ENCODE peak calls at places on chromosomes 1 and 21, in eight cellular contexts. One of them, this sample, is unnamed.

GRCh38 chr1:36387141-36387949 is 1.6 kb upstream of the STK40 start:
- DNase-seq in body of pancreas: no peak
- DNase-seq in Caki2: no peak
- DNase-seq in D341Med: no peak
- DNase-seq in LoVo: no peak
- DNase-seq in stimulated activated CD4-positive, alpha-beta T cell treated with anti-CD3 and anti-CD28 coated beads, Interleukin-4, amount 100 ng/mL, for 48 hours: no peak
- DNase-seq in T-helper 2 cell: no peak
- DNase-seq in amniotic stem cell: peak
- DNase-seq in this sample: no peak

GRCh38 chr1:155596864-155597263 is 13.2 kb upstream of the MSTO1 start:
- DNase-seq in body of pancreas: no peak
- DNase-seq in Caki2: no peak
- DNase-seq in D341Med: no peak
- DNase-seq in LoVo: no peak
- DNase-seq in stimulated activated CD4-positive, alpha-beta T cell treated with anti-CD3 and anti-CD28 coated beads, Interleukin-4, amount 100 ng/mL, for 48 hours: no peak
- DNase-seq in T-helper 2 cell: no peak
- DNase-seq in amniotic stem cell: no peak
- DNase-seq in this sample: no peak

GRCh38 chr1:40495315-40495903 is 13.2 kb upstream of the EXO5 start:
- DNase-seq in body of pancreas: no peak
- DNase-seq in Caki2: peak
- DNase-seq in D341Med: no peak
- DNase-seq in LoVo: no peak
- DNase-seq in stimulated activated CD4-positive, alpha-beta T cell treated with anti-CD3 and anti-CD28 coated beads, Interleukin-4, amount 100 ng/mL, for 48 hours: no peak
- DNase-seq in T-helper 2 cell: no peak
- DNase-seq in amniotic stem cell: no peak
- DNase-seq in this sample: no peak

GRCh38 chr1:108028841-108029401 is 63.9 kb upstream of the VAV3 start:
- DNase-seq in body of pancreas: no peak
- DNase-seq in Caki2: no peak
- DNase-seq in D341Med: no peak
- DNase-seq in LoVo: no peak
- DNase-seq in stimulated activated CD4-positive, alpha-beta T cell treated with anti-CD3 and anti-CD28 coated beads, Interleukin-4, amount 100 ng/mL, for 48 hours: no peak
- DNase-seq in T-helper 2 cell: no peak
- DNase-seq in amniotic stem cell: no peak
- DNase-seq in this sample: no peak

GRCh38 chr1:9861371-9861770 is 37.6 kb upstream of the CLSTN1 start:
- DNase-seq in body of pancreas: no peak
- DNase-seq in Caki2: no peak
- DNase-seq in D341Med: peak
- DNase-seq in LoVo: no peak
- DNase-seq in stimulated activated CD4-positive, alpha-beta T cell treated with anti-CD3 and anti-CD28 coated beads, Interleukin-4, amount 100 ng/mL, for 48 hours: no peak
- DNase-seq in T-helper 2 cell: no peak
- DNase-seq in amniotic stem cell: no peak
- DNase-seq in this sample: no peak

GRCh38 chr21:33578959-33579542 is 9.4 kb downstream of the DONSON start:
- DNase-seq in body of pancreas: no peak
- DNase-seq in Caki2: peak
- DNase-seq in D341Med: no peak
- DNase-seq in LoVo: no peak
- DNase-seq in stimulated activated CD4-positive, alpha-beta T cell treated with anti-CD3 and anti-CD28 coated beads, Interleukin-4, amount 100 ng/mL, for 48 hours: no peak
- DNase-seq in T-helper 2 cell: no peak
- DNase-seq in amniotic stem cell: no peak
- DNase-seq in this sample: no peak

GRCh38 chr1:201254625-201255469 is 28.5 kb upstream of the PKP1 start:
- DNase-seq in body of pancreas: peak
- DNase-seq in Caki2: peak
- DNase-seq in D341Med: peak
- DNase-seq in LoVo: peak
- DNase-seq in stimulated activated CD4-positive, alpha-beta T cell treated with anti-CD3 and anti-CD28 coated beads, Interleukin-4, amount 100 ng/mL, for 48 hours: peak
- DNase-seq in T-helper 2 cell: peak
- DNase-seq in amniotic stem cell: no peak
- DNase-seq in this sample: no peak

GRCh38 chr1:39405358-39405757 is 86.1 kb upstream of the BMP8A start:
- DNase-seq in body of pancreas: no peak
- DNase-seq in Caki2: no peak
- DNase-seq in D341Med: no peak
- DNase-seq in LoVo: no peak
- DNase-seq in stimulated activated CD4-positive, alpha-beta T cell treated with anti-CD3 and anti-CD28 coated beads, Interleukin-4, amount 100 ng/mL, for 48 hours: no peak
- DNase-seq in T-helper 2 cell: no peak
- DNase-seq in amniotic stem cell: no peak
- DNase-seq in this sample: no peak

GRCh38 chr1:43944860-43945259 is 1.9 kb upstream of the IPO13 start:
- DNase-seq in body of pancreas: no peak
- DNase-seq in Caki2: no peak
- DNase-seq in D341Med: no peak
- DNase-seq in LoVo: no peak
- DNase-seq in stimulated activated CD4-positive, alpha-beta T cell treated with anti-CD3 and anti-CD28 coated beads, Interleukin-4, amount 100 ng/mL, for 48 hours: no peak
- DNase-seq in T-helper 2 cell: no peak
- DNase-seq in amniotic stem cell: no peak
- DNase-seq in this sample: no peak

GRCh38 chr1:17768651-17769241 is 13.6 kb downstream of the ACTL8 start:
- DNase-seq in body of pancreas: peak
- DNase-seq in Caki2: peak
- DNase-seq in D341Med: no peak
- DNase-seq in LoVo: no peak
- DNase-seq in stimulated activated CD4-positive, alpha-beta T cell treated with anti-CD3 and anti-CD28 coated beads, Interleukin-4, amount 100 ng/mL, for 48 hours: no peak
- DNase-seq in T-helper 2 cell: no peak
- DNase-seq in amniotic stem cell: peak
- DNase-seq in this sample: no peak

GRCh38 chr21:41217656-41218380 is 49.9 kb downstream of the BACE2 start:
- DNase-seq in body of pancreas: no peak
- DNase-seq in Caki2: no peak
- DNase-seq in D341Med: no peak
- DNase-seq in LoVo: no peak
- DNase-seq in stimulated activated CD4-positive, alpha-beta T cell treated with anti-CD3 and anti-CD28 coated beads, Interleukin-4, amount 100 ng/mL, for 48 hours: no peak
- DNase-seq in T-helper 2 cell: no peak
- DNase-seq in amniotic stem cell: peak
- DNase-seq in this sample: no peak

GRCh38 chr21:46120301-46121285 is 22.7 kb downstream of the COL6A2 start:
- DNase-seq in body of pancreas: no peak
- DNase-seq in Caki2: no peak
- DNase-seq in D341Med: peak
- DNase-seq in LoVo: no peak
- DNase-seq in stimulated activated CD4-positive, alpha-beta T cell treated with anti-CD3 and anti-CD28 coated beads, Interleukin-4, amount 100 ng/mL, for 48 hours: no peak
- DNase-seq in T-helper 2 cell: no peak
- DNase-seq in amniotic stem cell: no peak
- DNase-seq in this sample: no peak

GRCh38 chr1:30336550-30337426 is 386.6 kb downstream of the MATN1 start:
- DNase-seq in body of pancreas: no peak
- DNase-seq in Caki2: no peak
- DNase-seq in D341Med: no peak
- DNase-seq in LoVo: no peak
- DNase-seq in stimulated activated CD4-positive, alpha-beta T cell treated with anti-CD3 and anti-CD28 coated beads, Interleukin-4, amount 100 ng/mL, for 48 hours: no peak
- DNase-seq in T-helper 2 cell: no peak
- DNase-seq in amniotic stem cell: no peak
- DNase-seq in this sample: no peak

GRCh38 chr1:230972855-230973271 is 5.8 kb downstream of the TTC13 start:
- DNase-seq in body of pancreas: no peak
- DNase-seq in Caki2: peak
- DNase-seq in D341Med: no peak
- DNase-seq in LoVo: no peak
- DNase-seq in stimulated activated CD4-positive, alpha-beta T cell treated with anti-CD3 and anti-CD28 coated beads, Interleukin-4, amount 100 ng/mL, for 48 hours: peak
- DNase-seq in T-helper 2 cell: peak
- DNase-seq in amniotic stem cell: no peak
- DNase-seq in this sample: peak

GRCh38 chr1:239302716-239303115 is 83.7 kb upstream of the CHRM3 start:
- DNase-seq in body of pancreas: no peak
- DNase-seq in Caki2: no peak
- DNase-seq in D341Med: no peak
- DNase-seq in LoVo: no peak
- DNase-seq in stimulated activated CD4-positive, alpha-beta T cell treated with anti-CD3 and anti-CD28 coated beads, Interleukin-4, amount 100 ng/mL, for 48 hours: no peak
- DNase-seq in T-helper 2 cell: no peak
- DNase-seq in amniotic stem cell: no peak
- DNase-seq in this sample: no peak

GRCh38 chr1:206967096-206967851 is 3.0 kb downstream of the FCAMR start:
- DNase-seq in body of pancreas: peak
- DNase-seq in Caki2: no peak
- DNase-seq in D341Med: no peak
- DNase-seq in LoVo: no peak
- DNase-seq in stimulated activated CD4-positive, alpha-beta T cell treated with anti-CD3 and anti-CD28 coated beads, Interleukin-4, amount 100 ng/mL, for 48 hours: no peak
- DNase-seq in T-helper 2 cell: no peak
- DNase-seq in amniotic stem cell: no peak
- DNase-seq in this sample: peak

GRCh38 chr1:9555942-9556341 is 16.7 kb downstream of the SLC25A33 start:
- DNase-seq in body of pancreas: no peak
- DNase-seq in Caki2: no peak
- DNase-seq in D341Med: no peak
- DNase-seq in LoVo: no peak
- DNase-seq in stimulated activated CD4-positive, alpha-beta T cell treated with anti-CD3 and anti-CD28 coated beads, Interleukin-4, amount 100 ng/mL, for 48 hours: no peak
- DNase-seq in T-helper 2 cell: no peak
- DNase-seq in amniotic stem cell: no peak
- DNase-seq in this sample: no peak

GRCh38 chr1:99374109-99374508 is 109.8 kb downstream of the PLPPR4 start:
- DNase-seq in body of pancreas: no peak
- DNase-seq in Caki2: no peak
- DNase-seq in D341Med: no peak
- DNase-seq in LoVo: no peak
- DNase-seq in stimulated activated CD4-positive, alpha-beta T cell treated with anti-CD3 and anti-CD28 coated beads, Interleukin-4, amount 100 ng/mL, for 48 hours: no peak
- DNase-seq in T-helper 2 cell: no peak
- DNase-seq in amniotic stem cell: no peak
- DNase-seq in this sample: no peak

GRCh38 chr1:231927431-231927830 is 300.8 kb downstream of the DISC1 start:
- DNase-seq in body of pancreas: no peak
- DNase-seq in Caki2: no peak
- DNase-seq in D341Med: no peak
- DNase-seq in LoVo: no peak
- DNase-seq in stimulated activated CD4-positive, alpha-beta T cell treated with anti-CD3 and anti-CD28 coated beads, Interleukin-4, amount 100 ng/mL, for 48 hours: no peak
- DNase-seq in T-helper 2 cell: no peak
- DNase-seq in amniotic stem cell: no peak
- DNase-seq in this sample: no peak

GRCh38 chr1:155499953-155500621 is 62.5 kb downstream of the ASH1L start:
- DNase-seq in body of pancreas: no peak
- DNase-seq in Caki2: peak
- DNase-seq in D341Med: peak
- DNase-seq in LoVo: peak
- DNase-seq in stimulated activated CD4-positive, alpha-beta T cell treated with anti-CD3 and anti-CD28 coated beads, Interleukin-4, amount 100 ng/mL, for 48 hours: no peak
- DNase-seq in T-helper 2 cell: no peak
- DNase-seq in amniotic stem cell: no peak
- DNase-seq in this sample: no peak

GRCh38 chr1:212688338-212689047 is 11.1 kb downstream of the BATF3 start:
- DNase-seq in body of pancreas: no peak
- DNase-seq in Caki2: no peak
- DNase-seq in D341Med: no peak
- DNase-seq in LoVo: no peak
- DNase-seq in stimulated activated CD4-positive, alpha-beta T cell treated with anti-CD3 and anti-CD28 coated beads, Interleukin-4, amount 100 ng/mL, for 48 hours: no peak
- DNase-seq in T-helper 2 cell: no peak
- DNase-seq in amniotic stem cell: no peak
- DNase-seq in this sample: no peak

GRCh38 chr21:45260191-45260795 is 27.4 kb downstream of the POFUT2 start:
- DNase-seq in body of pancreas: no peak
- DNase-seq in Caki2: no peak
- DNase-seq in D341Med: peak
- DNase-seq in LoVo: no peak
- DNase-seq in stimulated activated CD4-positive, alpha-beta T cell treated with anti-CD3 and anti-CD28 coated beads, Interleukin-4, amount 100 ng/mL, for 48 hours: no peak
- DNase-seq in T-helper 2 cell: no peak
- DNase-seq in amniotic stem cell: no peak
- DNase-seq in this sample: no peak

GRCh38 chr21:27802816-27803475 is 836.1 kb upstream of the ADAMTS5 start:
- DNase-seq in body of pancreas: peak
- DNase-seq in Caki2: peak
- DNase-seq in D341Med: peak
- DNase-seq in LoVo: peak
- DNase-seq in stimulated activated CD4-positive, alpha-beta T cell treated with anti-CD3 and anti-CD28 coated beads, Interleukin-4, amount 100 ng/mL, for 48 hours: peak
- DNase-seq in T-helper 2 cell: no peak
- DNase-seq in amniotic stem cell: no peak
- DNase-seq in this sample: peak

GRCh38 chr1:91924146-91924545 is 25.1 kb upstream of the BRDT start:
- DNase-seq in body of pancreas: no peak
- DNase-seq in Caki2: peak
- DNase-seq in D341Med: no peak
- DNase-seq in LoVo: peak
- DNase-seq in stimulated activated CD4-positive, alpha-beta T cell treated with anti-CD3 and anti-CD28 coated beads, Interleukin-4, amount 100 ng/mL, for 48 hours: no peak
- DNase-seq in T-helper 2 cell: no peak
- DNase-seq in amniotic stem cell: peak
- DNase-seq in this sample: no peak

GRCh38 chr21:14862794-14863720 is 201.7 kb downstream of the NRIP1 start:
- DNase-seq in body of pancreas: no peak
- DNase-seq in Caki2: no peak
- DNase-seq in D341Med: no peak
- DNase-seq in LoVo: peak
- DNase-seq in stimulated activated CD4-positive, alpha-beta T cell treated with anti-CD3 and anti-CD28 coated beads, Interleukin-4, amount 100 ng/mL, for 48 hours: no peak
- DNase-seq in T-helper 2 cell: no peak
- DNase-seq in amniotic stem cell: no peak
- DNase-seq in this sample: no peak

GRCh38 chr1:212606734-212607205 is 1.8 kb upstream of the ATF3 start:
- DNase-seq in body of pancreas: peak
- DNase-seq in Caki2: no peak
- DNase-seq in D341Med: peak
- DNase-seq in LoVo: peak
- DNase-seq in stimulated activated CD4-positive, alpha-beta T cell treated with anti-CD3 and anti-CD28 coated beads, Interleukin-4, amount 100 ng/mL, for 48 hours: peak
- DNase-seq in T-helper 2 cell: peak
- DNase-seq in amniotic stem cell: no peak
- DNase-seq in this sample: peak

GRCh38 chr1:226400519-226401406 is 7.1 kb downstream of the PARP1 start:
- DNase-seq in body of pancreas: no peak
- DNase-seq in Caki2: no peak
- DNase-seq in D341Med: peak
- DNase-seq in LoVo: no peak
- DNase-seq in stimulated activated CD4-positive, alpha-beta T cell treated with anti-CD3 and anti-CD28 coated beads, Interleukin-4, amount 100 ng/mL, for 48 hours: no peak
- DNase-seq in T-helper 2 cell: no peak
- DNase-seq in amniotic stem cell: no peak
- DNase-seq in this sample: no peak

GRCh38 chr1:91817506-91817905 is 68.4 kb downstream of the TGFBR3 start:
- DNase-seq in body of pancreas: peak
- DNase-seq in Caki2: no peak
- DNase-seq in D341Med: no peak
- DNase-seq in LoVo: no peak
- DNase-seq in stimulated activated CD4-positive, alpha-beta T cell treated with anti-CD3 and anti-CD28 coated beads, Interleukin-4, amount 100 ng/mL, for 48 hours: no peak
- DNase-seq in T-helper 2 cell: no peak
- DNase-seq in amniotic stem cell: no peak
- DNase-seq in this sample: no peak

GRCh38 chr1:235892734-235893413 is 26.2 kb upstream of the LYST start:
- DNase-seq in body of pancreas: no peak
- DNase-seq in Caki2: no peak
- DNase-seq in D341Med: no peak
- DNase-seq in LoVo: no peak
- DNase-seq in stimulated activated CD4-positive, alpha-beta T cell treated with anti-CD3 and anti-CD28 coated beads, Interleukin-4, amount 100 ng/mL, for 48 hours: no peak
- DNase-seq in T-helper 2 cell: no peak
- DNase-seq in amniotic stem cell: no peak
- DNase-seq in this sample: no peak

GRCh38 chr1:117117697-117118096 is 3.9 kb downstream of the TRIM45 start:
- DNase-seq in body of pancreas: no peak
- DNase-seq in Caki2: no peak
- DNase-seq in D341Med: no peak
- DNase-seq in LoVo: no peak
- DNase-seq in stimulated activated CD4-positive, alpha-beta T cell treated with anti-CD3 and anti-CD28 coated beads, Interleukin-4, amount 100 ng/mL, for 48 hours: no peak
- DNase-seq in T-helper 2 cell: no peak
- DNase-seq in amniotic stem cell: no peak
- DNase-seq in this sample: no peak

GRCh38 chr1:204574016-204574855 is 58.0 kb downstream of the MDM4 start:
- DNase-seq in body of pancreas: no peak
- DNase-seq in Caki2: no peak
- DNase-seq in D341Med: no peak
- DNase-seq in LoVo: no peak
- DNase-seq in stimulated activated CD4-positive, alpha-beta T cell treated with anti-CD3 and anti-CD28 coated beads, Interleukin-4, amount 100 ng/mL, for 48 hours: no peak
- DNase-seq in T-helper 2 cell: no peak
- DNase-seq in amniotic stem cell: no peak
- DNase-seq in this sample: no peak

GRCh38 chr1:111219466-111220286 is 7.8 kb upstream of the CHI3L2 start:
- DNase-seq in body of pancreas: no peak
- DNase-seq in Caki2: no peak
- DNase-seq in D341Med: no peak
- DNase-seq in LoVo: no peak
- DNase-seq in stimulated activated CD4-positive, alpha-beta T cell treated with anti-CD3 and anti-CD28 coated beads, Interleukin-4, amount 100 ng/mL, for 48 hours: no peak
- DNase-seq in T-helper 2 cell: peak
- DNase-seq in amniotic stem cell: no peak
- DNase-seq in this sample: no peak

GRCh38 chr1:22290611-22291010 is 147.7 kb upstream of the WNT4 start:
- DNase-seq in body of pancreas: no peak
- DNase-seq in Caki2: no peak
- DNase-seq in D341Med: no peak
- DNase-seq in LoVo: no peak
- DNase-seq in stimulated activated CD4-positive, alpha-beta T cell treated with anti-CD3 and anti-CD28 coated beads, Interleukin-4, amount 100 ng/mL, for 48 hours: no peak
- DNase-seq in T-helper 2 cell: no peak
- DNase-seq in amniotic stem cell: no peak
- DNase-seq in this sample: no peak

GRCh38 chr1:103180660-103181059 is 72.3 kb upstream of the COL11A1 start:
- DNase-seq in body of pancreas: peak
- DNase-seq in Caki2: peak
- DNase-seq in D341Med: no peak
- DNase-seq in LoVo: no peak
- DNase-seq in stimulated activated CD4-positive, alpha-beta T cell treated with anti-CD3 and anti-CD28 coated beads, Interleukin-4, amount 100 ng/mL, for 48 hours: no peak
- DNase-seq in T-helper 2 cell: no peak
- DNase-seq in amniotic stem cell: peak
- DNase-seq in this sample: no peak